ENCODE peak calls at places on chromosome 17, in five cellular contexts. L, S, V, O and B are unnamed samples.

GRCh38 chr17:42669705-42670198 is 7.0 kb downstream of the PLEKHH3 start:
- DNase-seq in L (no peak), V (no peak), S (no peak), O (no peak), B (no peak)

GRCh38 chr17:58083491-58084316 is 485 bp downstream of the DYNLL2 start:
- DNase-seq in V (no peak), O (no peak), L (peak), S (no peak), B (peak)

GRCh38 chr17:81961087-81961514 is at the start of gene NOTUM:
- DNase-seq in L (peak), S (no peak), V (no peak), O (no peak), B (peak)

GRCh38 chr17:4901108-4901647 is 1.7 kb downstream of the CHRNE start:
- DNase-seq in O (no peak), L (no peak), V (no peak), S (no peak), B (no peak)

GRCh38 chr17:2905269-2905668 is 109.0 kb downstream of the RAP1GAP2 start:
- DNase-seq in S (no peak), O (no peak), L (no peak), V (no peak), B (no peak)

GRCh38 chr17:4541328-4542002 is 13.7 kb downstream of the MYBBP1A start:
- DNase-seq in L (no peak), O (no peak), S (no peak), V (no peak), B (no peak)

GRCh38 chr17:79777844-79778503 is at the start of gene CBX2:
- DNase-seq in O (peak), S (peak), V (no peak), L (peak), B (peak)

GRCh38 chr17:45975640-45976295 is 23.3 kb upstream of the STH start:
- DNase-seq in V (no peak), S (no peak), O (no peak), L (no peak), B (no peak)

GRCh38 chr17:80195671-80196529 is 24.2 kb downstream of the SGSH start:
- DNase-seq in O (no peak), L (peak), V (no peak), S (no peak), B (no peak)

GRCh38 chr17:31621566-31621965 is 230.1 kb downstream of the RAB11FIP4 start:
- DNase-seq in L (no peak), S (no peak), O (no peak), V (no peak), B (no peak)

GRCh38 chr17:61399131-61400057 is at the start of gene TBX2:
- DNase-seq in S (peak), V (peak), L (peak), O (no peak), B (peak)